ENCODE peak calls at places on chromosomes 3 and 15, in nine cellular contexts. X is heart right ventricle, D is breast epithelium, R is OCI-LY7, L is AG04450, F is body of pancreas, S is upper lobe of right lung, U is psoas muscle, V is MM.1S. Z is an unnamed sample.
A peak's percentile ranks its signal among the peaks of the same experiment; 100 is the strongest.

GRCh38 chr3:44530957-44531356 is 24.0 kb upstream of the ZKSCAN7 start:
- DNase-seq in X (no peak), U (no peak), L (no peak), S (no peak), V (no peak), F (no peak), D (no peak), R (no peak), Z (no peak)

GRCh38 chr3:44886561-44886960 is 12.2 kb downstream of the TGM4 start:
- DNase-seq in F (no peak), S (no peak), X (no peak), R (no peak), L (no peak), V (no peak), U (no peak), D (no peak), Z (no peak)

GRCh38 chr3:131163-131889 is 65.2 kb upstream of the CHL1 start:
- DNase-seq in L (no peak), U (no peak), X (no peak), V (no peak), S (no peak), F (no peak), R (no peak), D (no peak), Z (no peak)

GRCh38 chr3:170228093-170228766 is 6.0 kb downstream of the PRKCI start:
- DNase-seq in U (no peak), S (no peak), R (no peak), L (no peak), V (no peak), F (no peak), X (no peak), D (no peak), Z (peak; percentile 20)

GRCh38 chr3:47661121-47661752 is 82.6 kb upstream of the CSPG5 start:
- DNase-seq in V (no peak), S (no peak), R (no peak), F (peak; percentile 70), X (no peak), D (no peak), U (peak; percentile 71), L (peak; percentile 41), Z (peak; percentile 66)

GRCh38 chr15:58473720-58474119 is 41.9 kb downstream of the LIPC start:
- DNase-seq in D (no peak), U (no peak), X (no peak), L (peak; percentile 51), V (no peak), S (no peak), F (no peak), R (no peak), Z (peak; percentile 72)

GRCh38 chr3:155420869-155421486 is 127.5 kb upstream of the STRIT1 start:
- DNase-seq in D (no peak), S (no peak), F (no peak), U (no peak), R (peak; percentile 11), X (no peak), V (no peak), L (no peak), Z (no peak)

GRCh38 chr3:30934208-30934550 is 39.7 kb upstream of the GADL1 start:
- DNase-seq in X (no peak), V (peak; percentile 39), S (no peak), L (peak; percentile 18), R (peak; percentile 63), F (peak; percentile 13), U (no peak), D (no peak), Z (peak; percentile 49)

GRCh38 chr3:177589921-177590336 is 392.6 kb upstream of the TBL1XR1 start:
- DNase-seq in U (no peak), L (peak; percentile 91), S (no peak), D (no peak), R (no peak), V (peak; percentile 62), F (peak; percentile 56), X (no peak), Z (peak; percentile 84)

GRCh38 chr3:150184426-150185071 is 213.9 kb upstream of the PFN2 start:
- DNase-seq in F (no peak), V (no peak), X (no peak), L (no peak), U (no peak), S (no peak), R (no peak), D (no peak), Z (peak; percentile 25)

GRCh38 chr15:24772709-24773373 is 97.3 kb downstream of the NPAP1 start:
- DNase-seq in X (peak; percentile 70), S (peak; percentile 85), U (peak; percentile 82), D (peak; percentile 27), F (peak; percentile 89), V (no peak), L (peak; percentile 52), R (no peak), Z (peak; percentile 74)

GRCh38 chr3:193314161-193314560 is 64.4 kb downstream of the ATP13A5 start:
- DNase-seq in L (no peak), R (no peak), X (no peak), F (no peak), D (no peak), V (no peak), S (no peak), U (no peak), Z (no peak)
- TF ChIP-seq CTCF in L (peak; percentile 20), R (peak; percentile 41), X (no peak), F (no peak), D (no peak), V (no peak), S (no peak), U (no peak), Z (peak; percentile 19)

DNA sequence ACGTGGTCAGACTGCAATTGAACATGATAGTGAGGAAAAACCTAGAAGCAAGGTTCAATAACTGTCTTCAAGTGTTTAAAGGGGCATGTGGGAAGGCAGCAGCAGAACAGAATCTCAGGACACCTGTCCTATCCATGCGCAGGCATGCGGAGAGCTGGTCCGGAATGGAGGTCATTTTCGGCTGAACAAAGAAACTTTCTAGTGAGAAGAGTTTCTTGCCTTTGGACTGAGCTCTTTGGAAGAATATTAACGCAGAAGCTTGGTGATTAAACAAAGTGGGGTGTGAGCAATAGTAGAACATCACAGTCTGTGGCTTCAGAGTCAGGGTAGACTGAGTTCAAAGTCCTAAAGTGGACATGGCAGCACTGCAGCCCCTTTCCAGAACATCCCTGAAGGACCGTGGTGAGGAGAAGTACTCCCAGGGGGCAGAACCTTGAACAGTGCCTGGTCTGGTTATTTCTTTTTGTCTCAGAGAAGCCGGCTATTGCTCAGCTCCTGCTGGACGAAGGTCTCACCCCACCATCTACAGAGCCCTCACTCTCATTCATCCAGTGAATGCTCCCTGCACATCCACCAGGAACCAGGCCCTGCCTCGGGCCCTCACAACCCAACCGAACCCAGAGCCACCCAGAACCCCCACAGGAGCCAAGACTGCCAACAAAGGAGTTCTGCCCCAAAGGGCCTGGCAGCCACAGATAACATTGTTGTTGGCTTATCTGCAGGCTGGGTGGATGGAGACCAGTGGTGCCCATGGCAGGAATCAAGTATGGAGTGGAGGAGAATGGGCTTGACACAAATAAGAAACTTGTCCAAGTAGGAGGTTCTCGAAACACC is 2.8 kb upstream of the SSUH2 start:
- DNase-seq in F (no peak), S (no peak), L (no peak), D (no peak), X (no peak), U (no peak), R (no peak), V (no peak), Z (no peak)
- H3K27ac ChIP-seq in F (no peak overlapping the region), S (no peak overlapping the region), L (no peak overlapping the region), D (no peak overlapping the region), X (no peak overlapping the region), U (no peak overlapping the region), R (no peak overlapping the region), V (no peak overlapping the region), Z (no peak overlapping the region)

DNA sequence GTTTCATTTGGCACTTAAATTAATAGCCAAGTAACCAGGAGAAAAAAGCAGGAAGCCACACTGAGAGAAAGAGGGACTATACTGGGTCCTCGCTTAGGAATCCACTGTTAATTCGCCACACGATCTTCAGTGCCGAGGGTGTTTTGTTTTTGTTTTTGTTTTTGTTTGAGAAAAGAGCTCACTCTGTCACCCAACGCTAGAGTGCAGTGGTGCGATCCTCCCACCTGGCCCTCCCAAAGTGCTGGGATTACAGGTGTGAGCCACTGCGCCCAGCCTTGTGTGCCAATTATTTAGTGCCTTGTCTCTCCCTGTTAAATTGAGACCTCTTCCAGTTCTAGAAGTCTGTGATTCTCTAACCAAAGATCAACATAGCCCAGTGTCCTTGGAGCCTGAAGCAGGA is 53.8 kb upstream of the TPM1 start:
- DNase-seq in U (no peak), S (no peak), D (no peak), X (no peak), V (no peak), F (no peak), R (no peak), L (no peak), Z (no peak)
- TF ChIP-seq CTCF in U (no peak), S (no peak), D (no peak), X (no peak), V (no peak), F (no peak), R (no peak), L (no peak), Z (no peak)

GRCh38 chr3:143439785-143440184 is 320.2 kb downstream of the CHST2 start:
- DNase-seq in X (no peak), F (no peak), L (no peak), D (no peak), V (no peak), S (no peak), U (no peak), R (no peak), Z (no peak)

GRCh38 chr3:143441772-143442171 is 322.2 kb downstream of the CHST2 start:
- DNase-seq in V (no peak), U (no peak), R (no peak), F (no peak), D (no peak), L (no peak), S (no peak), X (no peak), Z (no peak)

GRCh38 chr3:143445118-143445517 is 325.5 kb downstream of the CHST2 start:
- DNase-seq in X (no peak), D (no peak), R (no peak), V (no peak), S (no peak), L (no peak), U (no peak), F (no peak), Z (peak; percentile 23)

GRCh38 chr3:143443851-143444331 is 324.3 kb downstream of the CHST2 start:
- DNase-seq in X (no peak), F (peak; percentile 74), S (no peak), D (peak; percentile 68), V (no peak), R (no peak), U (no peak), L (peak; percentile 78), Z (peak; percentile 99)

GRCh38 chr3:143442761-143443477 is 323.3 kb downstream of the CHST2 start:
- DNase-seq in F (no peak), U (no peak), R (no peak), D (no peak), V (no peak), S (no peak), X (no peak), L (no peak), Z (no peak)
- H3K27ac ChIP-seq in F (peak overlapping the region; percentile 0), U (peak overlapping the region; percentile 26), R (no peak overlapping the region), D (no peak overlapping the region), V (no peak overlapping the region), S (peak overlapping the region; percentile 63), X (peak overlapping the region; percentile 48), L (no peak overlapping the region), Z (peak overlapping the region; percentile 64)